ENCODE peak calls at places on chromosomes 11 and 22, in seven cellular contexts. U is ovary; S is Caki2; P is posterior cingulate gyrus; M is adrenal gland; R is activated CD4-positive, CD25-positive, alpha-beta regulatory T cell treated with anti-CD3 and anti-CD28 coated beads, Interleukin-2, amount 50 U/mL, for 72 hours; Y is CD8-positive, alpha-beta memory T cell. K is an unnamed sample.

GRCh38 chr11:20278727-20279126 is 84.8 kb upstream of the HTATIP2 start:
- DNase-seq in U (no peak), S (no peak), P (no peak), M (no peak), R (no peak), Y (no peak), K (no peak)

GRCh38 chr11:126159719-126160344 is 51.6 kb downstream of the RPUSD4 start:
- DNase-seq in U (no peak), S (no peak), P (no peak), M (no peak), R (no peak), Y (no peak), K (no peak)

GRCh38 chr11:117152066-117152465 is 8.0 kb downstream of the PAFAH1B2 start:
- DNase-seq in U (no peak), S (no peak), P (no peak), M (no peak), R (no peak), Y (no peak), K (no peak)

GRCh38 chr11:94786264-94787126 is 18.3 kb downstream of the AMOTL1 start:
- DNase-seq in U (no peak), S (no peak), P (peak), M (no peak), R (no peak), Y (peak), K (no peak)

GRCh38 chr11:74948546-74948897 is 369 bp downstream of the XRRA1 start:
- DNase-seq in U (no peak), S (no peak), P (no peak), M (no peak), R (no peak), Y (no peak), K (no peak)

GRCh38 chr11:86978756-86979608 is 23.8 kb upstream of the FZD4 start:
- DNase-seq in U (no peak), S (no peak), P (no peak), M (no peak), R (no peak), Y (no peak), K (peak)

GRCh38 chr22:41523464-41524221 is 20.6 kb downstream of the POLR3H start:
- DNase-seq in U (peak), S (no peak), P (no peak), M (no peak), R (no peak), Y (no peak), K (no peak)

GRCh38 chr11:125082611-125083311 is 19.7 kb downstream of the SLC37A2 start:
- DNase-seq in U (no peak), S (peak), P (no peak), M (peak), R (no peak), Y (no peak), K (peak)

GRCh38 chr11:67076202-67076601 is 19.6 kb downstream of the RHOD start:
- DNase-seq in U (no peak), S (no peak), P (no peak), M (no peak), R (no peak), Y (no peak), K (no peak)

GRCh38 chr11:35359321-35360058 is 59.9 kb downstream of the SLC1A2 start:
- DNase-seq in U (no peak), S (no peak), P (no peak), M (peak), R (no peak), Y (no peak), K (no peak)

GRCh38 chr11:128686045-128686741 is 7.7 kb upstream of the FLI1 start:
- DNase-seq in U (no peak), S (no peak), P (no peak), M (no peak), R (no peak), Y (peak), K (no peak)